ENCODE peak calls at places on chromosomes 4 and X, in seven cellular contexts. Y is esophagus muscularis mucosa, D is ovary, A is IMR-90, X is tibial nerve, L is K562, N is heart left ventricle. J is an unnamed sample. For H3K27me3, the result is how much of the 10 kb centered on the place peaks cover.

GRCh38 chr4:31220921-31221320 is 500.8 kb downstream of the PCDH7 start:
- DNase-seq in Y (no peak), D (no peak), A (no peak), X (no peak), L (no peak), N (no peak), J (no peak)

GRCh38 chr4:87103691-87104187 is 116.7 kb downstream of the KLHL8 start:
- DNase-seq in Y (no peak), D (no peak), A (peak), X (no peak), L (no peak), N (no peak), J (no peak)

GRCh38 chrX:46642145-46642544 is 68.6 kb downstream of the CHST7 start:
- DNase-seq in Y (no peak), D (peak), A (peak), X (no peak), L (no peak), N (no peak), J (no peak)

GRCh38 chr4:91961504-91961903 is 342.3 kb upstream of the GRID2 start:
- DNase-seq in Y (no peak), D (no peak), A (peak), X (no peak), L (no peak), N (no peak), J (no peak)

GRCh38 chrX:154776753-154777152 is 14.1 kb downstream of the DKC1 start:
- DNase-seq in Y (no peak), D (no peak), A (no peak), X (no peak), L (no peak), N (no peak), J (no peak)

GRCh38 chr4:147899512-147899911 is 167.6 kb downstream of the ARHGAP10 start:
- DNase-seq in Y (no peak), D (no peak), A (peak), X (no peak), L (no peak), N (no peak), J (no peak)

GRCh38 chr4:106773106-106773905 is 262.8 kb downstream of the DKK2 start:
- DNase-seq in Y (no peak), D (no peak), A (no peak), X (no peak), L (no peak), N (peak), J (no peak)

GRCh38 chr4:87258677-87259076 is 38.3 kb upstream of the KLHL8 start:
- DNase-seq in Y (no peak), D (no peak), A (no peak), X (no peak), L (no peak), N (no peak), J (no peak)

GRCh38 chr4:1215347-1216075 is 33.4 kb downstream of the CTBP1 start:
- DNase-seq in Y (no peak), D (no peak), A (no peak), X (peak), L (no peak), N (no peak), J (no peak)

GRCh38 chr4:8267077-8267476 is 2.5 kb upstream of the HTRA3 start:
- DNase-seq in Y (no peak), D (peak), A (peak), X (peak), L (peak), N (peak), J (peak)

GRCh38 chr4:128358231-128358902 is 70.8 kb upstream of the PGRMC2 start:
- DNase-seq in Y (no peak), D (no peak), A (peak), X (no peak), L (no peak), N (no peak), J (no peak)

GRCh38 chr4:112170451-112170993 is 25.3 kb downstream of the FAM241A start:
- DNase-seq in Y (no peak), D (no peak), A (peak), X (no peak), L (peak), N (no peak), J (no peak)

GRCh38 chr4:49000806-49001205 is 14.7 kb downstream of the CWH43 start:
- DNase-seq in Y (no peak), D (no peak), A (no peak), X (no peak), L (no peak), N (no peak), J (no peak)

GRCh38 chrX:143757375-143757774 is 36.8 kb upstream of the SPANXN2 start:
- DNase-seq in Y (no peak), D (no peak), A (no peak), X (no peak), L (no peak), N (no peak), J (no peak)

GRCh38 chr4:182492456-182492855 is 249.3 kb downstream of the TENM3 start:
- DNase-seq in Y (no peak), D (no peak), A (peak), X (no peak), L (no peak), N (no peak), J (no peak)

GRCh38 chr4:4386296-4386735 is 586 bp upstream of the NSG1 start:
- DNase-seq in Y (no peak), D (no peak), A (no peak), X (no peak), L (no peak), N (no peak), J (no peak)

GRCh38 chr4:5078015-5078414 is 26.7 kb downstream of the STK32B start:
- DNase-seq in Y (no peak), D (no peak), A (no peak), X (no peak), L (no peak), N (no peak), J (no peak)

GRCh38 chr4:77360451-77360850 is 203.4 kb downstream of the CCNG2 start:
- DNase-seq in Y (no peak), D (no peak), A (no peak), X (no peak), L (no peak), N (no peak), J (no peak)

GRCh38 chr4:59122626-59123025 is 2012.4 kb upstream of the IGFBP7 start:
- DNase-seq in Y (no peak), D (no peak), A (no peak), X (no peak), L (no peak), N (no peak), J (no peak)

GRCh38 chrX:142505839-142506238 is 300.7 kb upstream of the MAGEC2 start:
- DNase-seq in Y (no peak), D (no peak), A (no peak), X (no peak), L (no peak), N (no peak), J (no peak)

GRCh38 chr4:148530114-148530513 is 87.9 kb upstream of the NR3C2 start:
- DNase-seq in Y (no peak), D (no peak), A (peak), X (no peak), L (no peak), N (no peak), J (no peak)

GRCh38 chr4:184268574-184269160 is 51.0 kb upstream of the ENPP6 start:
- DNase-seq in Y (no peak), D (no peak), A (no peak), X (no peak), L (peak), N (no peak), J (peak)

GRCh38 chr4:6819295-6819694 is 36.8 kb downstream of the KIAA0232 start:
- DNase-seq in Y (no peak), D (no peak), A (no peak), X (no peak), L (no peak), N (no peak), J (no peak)

GRCh38 chr4:55386840-55387239 is 8.9 kb upstream of the TMEM165 start:
- DNase-seq in Y (no peak), D (no peak), A (no peak), X (no peak), L (peak), N (no peak), J (peak)

GRCh38 chrX:132940727-132941162 is 17.7 kb downstream of the HS6ST2 start:
- DNase-seq in Y (no peak), D (no peak), A (no peak), X (no peak), L (peak), N (no peak), J (no peak)

GRCh38 chr4:113378836-113379235 is 329.4 kb downstream of the ANK2 start:
- DNase-seq in Y (no peak), D (no peak), A (no peak), X (no peak), L (no peak), N (no peak), J (no peak)

GRCh38 chr4:147076179-147076578 is 130.5 kb upstream of the TTC29 start:
- DNase-seq in Y (no peak), D (no peak), A (no peak), X (no peak), L (no peak), N (no peak), J (no peak)

GRCh38 chr4:66855956-66856355 is 689.3 kb downstream of the CENPC start:
- DNase-seq in Y (no peak), D (no peak), A (no peak), X (no peak), L (no peak), N (no peak), J (no peak)

GRCh38 chr4:10783351-10783750 is 98.8 kb upstream of the CLNK start:
- DNase-seq in Y (no peak), D (no peak), A (peak), X (no peak), L (no peak), N (no peak), J (no peak)

GRCh38 chrX:23012162-23012561 is 12.4 kb downstream of the DDX53 start:
- DNase-seq in Y (no peak), D (no peak), A (no peak), X (no peak), L (no peak), N (no peak), J (no peak)

GRCh38 chr4:169033660-169034059 is 23.6 kb upstream of the CBR4 start:
- DNase-seq in Y (no peak), D (no peak), A (no peak), X (no peak), L (peak), N (peak), J (no peak)

GRCh38 chrX:103687073-103687695 is 685 bp upstream of the MORF4L2 start:
- DNase-seq in Y (peak), D (peak), A (peak), X (peak), L (peak), N (peak), J (peak)

GRCh38 chr4:27789768-27790167 is 929.1 kb downstream of the STIM2 start:
- DNase-seq in Y (no peak), D (no peak), A (peak), X (no peak), L (no peak), N (no peak), J (no peak)

GRCh38 chr4:5866841-5867782 is 25.8 kb downstream of the CRMP1 start:
- DNase-seq in Y (no peak), D (no peak), A (no peak), X (no peak), L (no peak), N (no peak), J (no peak)

GRCh38 chr4:76539979-76540378 is 105.0 kb downstream of the SHROOM3 start:
- DNase-seq in Y (no peak), D (no peak), A (no peak), X (no peak), L (no peak), N (no peak), J (no peak)

GRCh38 chr4:153467154-153467896 is 1.2 kb downstream of the TMEM131L start:
- DNase-seq in Y (no peak), D (peak), A (no peak), X (no peak), L (peak), N (peak), J (peak)

GRCh38 chr4:183288955-183289354 is 31.1 kb downstream of the CLDN22 start:
- DNase-seq in Y (no peak), D (no peak), A (no peak), X (no peak), L (no peak), N (no peak), J (no peak)

GRCh38 chr4:144295286-144295995 is 154.9 kb upstream of the GYPA start:
- DNase-seq in Y (no peak), D (no peak), A (peak), X (no peak), L (no peak), N (no peak), J (no peak)

GRCh38 chr4:20395160-20395773 is 143.6 kb downstream of the SLIT2 start:
- DNase-seq in Y (no peak), D (no peak), A (peak), X (no peak), L (peak), N (no peak), J (peak)

GRCh38 chr4:41991916-41992767 is 1.8 kb downstream of the SLC30A9 start:
- DNase-seq in Y (no peak), D (no peak), A (peak), X (no peak), L (no peak), N (no peak), J (no peak)
- H3K4me3 ChIP-seq in Y (peak), D (no peak), A (no peak), X (no peak), L (peak), N (no peak), J (no peak)

DNA sequence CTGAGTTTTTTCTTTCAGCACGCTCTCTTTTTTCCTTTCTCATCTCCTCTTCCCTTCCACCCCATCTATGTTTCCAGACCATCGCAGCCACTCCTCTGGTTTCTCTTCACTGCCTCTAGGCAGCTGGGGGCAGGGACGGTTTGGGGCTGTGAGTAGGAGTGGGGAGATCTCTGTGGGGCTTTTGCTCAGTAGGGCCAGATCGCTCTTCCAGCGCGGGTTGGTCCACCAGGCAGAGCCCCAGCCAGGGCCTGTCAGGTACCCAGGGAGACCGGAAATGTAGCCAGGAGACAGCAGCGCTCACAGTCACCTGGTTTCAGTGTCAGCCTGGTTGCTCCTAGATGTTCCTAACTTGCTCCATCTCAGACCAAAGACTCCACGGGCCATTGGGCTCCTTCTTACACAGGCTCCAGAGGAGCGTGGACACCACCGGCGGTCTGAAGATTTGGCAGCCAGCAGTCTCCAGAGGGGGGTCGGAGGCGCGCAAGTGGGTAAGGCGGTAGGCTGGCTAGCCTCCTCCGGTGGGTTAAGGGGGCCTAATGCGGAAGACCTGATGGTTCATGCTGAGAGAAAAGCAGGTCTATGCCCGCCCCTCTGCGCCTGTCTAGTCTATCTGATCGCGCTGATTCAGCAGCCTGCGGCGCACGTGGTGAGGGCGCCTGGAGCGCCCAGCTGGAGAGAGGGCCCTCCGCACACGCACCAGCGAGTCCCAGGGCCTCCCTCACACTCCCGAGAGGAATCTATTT is 1.8 kb downstream of the FGF5 start:
- DNase-seq in Y (no peak), D (no peak), A (peak), X (no peak), L (no peak), N (no peak), J (no peak)
- H3K27me3 ChIP-seq in Y (under half), D (under half), A (under half), X (half or more), L (under half), N (under half), J (half or more)

GRCh38 chrX:130060122-130061069 is 49.9 kb downstream of the ELF4 start:
- DNase-seq in Y (no peak), D (peak), A (peak), X (peak), L (peak), N (peak), J (peak)
- TF ChIP-seq POLR2A in Y (no peak), D (no peak), A (no peak), X (no peak), L (no peak), N (peak), J (no peak)

GRCh38 chrX:72254835-72255234 is 16.0 kb upstream of the ERCC6L start:
- DNase-seq in Y (no peak), D (no peak), A (no peak), X (no peak), L (no peak), N (no peak), J (no peak)

GRCh38 chrX:72258174-72258573 is 18.9 kb downstream of the RPS4X start:
- DNase-seq in Y (no peak), D (no peak), A (peak), X (no peak), L (no peak), N (no peak), J (no peak)

GRCh38 chrX:72255864-72256263 is 17.0 kb upstream of the ERCC6L start:
- DNase-seq in Y (no peak), D (no peak), A (no peak), X (no peak), L (no peak), N (no peak), J (no peak)

GRCh38 chrX:72253686-72254085 is 14.9 kb upstream of the ERCC6L start:
- DNase-seq in Y (no peak), D (no peak), A (no peak), X (no peak), L (no peak), N (no peak), J (no peak)

DNA sequence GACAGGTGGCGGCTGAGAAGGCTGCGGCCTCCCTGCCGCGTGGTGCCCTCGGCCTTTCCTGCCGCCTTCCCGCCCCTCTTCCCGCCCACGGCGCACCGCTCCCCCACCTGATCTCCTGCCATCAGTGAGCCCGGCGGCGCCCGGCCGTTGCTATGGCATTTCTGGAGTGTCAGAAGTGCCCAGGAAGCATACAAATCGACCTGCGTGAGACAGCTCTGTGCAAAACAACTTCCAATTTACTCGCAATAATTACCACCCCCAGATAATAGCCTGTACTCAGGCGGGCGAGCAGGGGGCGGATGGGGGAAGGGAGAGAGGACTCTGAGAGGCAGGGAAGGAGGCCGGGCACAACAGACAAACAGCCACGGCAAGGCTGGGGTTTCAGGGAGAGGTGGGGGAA is 16.6 kb upstream of the ERCC6L start:
- DNase-seq in Y (no peak), D (no peak), A (no peak), X (no peak), L (no peak), N (no peak), J (peak)
- H3K4me3 ChIP-seq in Y (no peak), D (no peak), A (no peak), X (no peak), L (no peak), N (no peak), J (no peak)

GRCh38 chrX:47798861-47799260 is 37.8 kb upstream of the ZNF81 start:
- DNase-seq in Y (no peak), D (no peak), A (no peak), X (no peak), L (no peak), N (no peak), J (no peak)
- H3K27me3 ChIP-seq in Y (under half), D (under half), A (under half), X (under half), L (under half), N (under half), J (under half)